ENCODE peak calls at places on chromosomes 11 and 22, in eight cellular contexts. M is transverse colon, P is prostate gland, T is H1, J is suprapubic skin, A is sigmoid colon, D is upper lobe of left lung, E is HepG2. V is an unnamed sample. For H3K36me3, the result is how much of the 10 kb centered on the place peaks cover.

GRCh38 chr11:84249344-84250135 is 963.4 kb upstream of the CCDC90B start:
- DNase-seq in D (no peak), M (no peak), A (no peak), P (no peak), T (no peak), E (no peak), J (no peak), V (no peak)

GRCh38 chr11:134666273-134667174 is 254.5 kb upstream of the B3GAT1 start:
- DNase-seq in A (peak), T (no peak), D (no peak), J (peak), P (no peak), M (no peak), E (no peak), V (peak)

GRCh38 chr11:60182546-60183330 is at the start of gene MS4A6A:
- DNase-seq in M (no peak), J (no peak), E (no peak), T (no peak), A (no peak), D (no peak), P (no peak), V (no peak)

GRCh38 chr11:44711772-44712608 is 14.8 kb upstream of the TSPAN18 start:
- DNase-seq in M (no peak), T (no peak), P (no peak), E (no peak), D (peak), J (no peak), A (no peak), V (no peak)

GRCh38 chr11:63595296-63595695 is 18.9 kb downstream of the PLAAT3 start:
- DNase-seq in J (no peak), E (no peak), M (no peak), A (no peak), D (no peak), T (no peak), P (no peak), V (no peak)

GRCh38 chr11:59418151-59418550 is 8.1 kb downstream of the OR5A2 start:
- DNase-seq in E (no peak), J (no peak), T (no peak), M (no peak), D (no peak), P (no peak), A (no peak), V (no peak)

GRCh38 chr11:72091292-72091691 is 10.6 kb downstream of the LRRC51 start:
- DNase-seq in A (peak), T (peak), P (peak), D (no peak), J (peak), E (peak), M (peak), V (no peak)

GRCh38 chr11:96332236-96332761 is 10.7 kb downstream of the MAML2 start:
- DNase-seq in P (no peak), E (peak), M (no peak), A (no peak), D (no peak), J (no peak), T (no peak), V (no peak)

GRCh38 chr11:81907996-81908395 is 825.7 kb downstream of the FAM181B start:
- DNase-seq in J (no peak), D (no peak), M (no peak), A (no peak), P (no peak), T (no peak), E (no peak), V (no peak)

GRCh38 chr22:32543020-32543357 is 68.4 kb downstream of the FBXO7 start:
- DNase-seq in D (no peak), P (no peak), T (no peak), J (no peak), M (no peak), E (no peak), A (no peak), V (no peak)

GRCh38 chr11:40054631-40055030 is 1404.8 kb downstream of the LRRC4C start:
- DNase-seq in D (no peak), T (no peak), J (no peak), P (no peak), E (no peak), A (no peak), M (no peak), V (no peak)

GRCh38 chr11:20097319-20098221 is 62.7 kb downstream of the DBX1 start:
- DNase-seq in T (no peak), A (no peak), J (no peak), E (no peak), P (no peak), D (no peak), M (no peak), V (no peak)

GRCh38 chr22:45975266-45976161 is 1.4 kb downstream of the WNT7B start:
- DNase-seq in E (no peak), D (peak), J (no peak), M (no peak), A (no peak), P (peak), T (no peak), V (no peak)

GRCh38 chr11:111851636-111852035 is 19.7 kb downstream of the ALG9 start:
- DNase-seq in J (no peak), A (no peak), E (peak), T (no peak), D (no peak), P (no peak), M (no peak), V (no peak)

GRCh38 chr11:33324211-33324985 is 67.2 kb downstream of the HIPK3 start:
- DNase-seq in J (no peak), T (no peak), M (no peak), A (no peak), P (no peak), D (no peak), E (no peak), V (no peak)

GRCh38 chr22:29748248-29748893 is 18.4 kb downstream of the ZMAT5 start:
- DNase-seq in P (no peak), D (peak), J (no peak), E (no peak), M (peak), A (no peak), T (no peak), V (peak)

GRCh38 chr11:124961972-124962609 is 8.1 kb downstream of the CCDC15 start:
- DNase-seq in J (no peak), P (peak), E (peak), A (no peak), D (no peak), T (no peak), M (no peak), V (no peak)

GRCh38 chr11:69744435-69744834 is 30.7 kb downstream of the FGF4 start:
- DNase-seq in E (peak), P (no peak), T (peak), A (no peak), J (no peak), D (no peak), M (no peak), V (no peak)

DNA sequence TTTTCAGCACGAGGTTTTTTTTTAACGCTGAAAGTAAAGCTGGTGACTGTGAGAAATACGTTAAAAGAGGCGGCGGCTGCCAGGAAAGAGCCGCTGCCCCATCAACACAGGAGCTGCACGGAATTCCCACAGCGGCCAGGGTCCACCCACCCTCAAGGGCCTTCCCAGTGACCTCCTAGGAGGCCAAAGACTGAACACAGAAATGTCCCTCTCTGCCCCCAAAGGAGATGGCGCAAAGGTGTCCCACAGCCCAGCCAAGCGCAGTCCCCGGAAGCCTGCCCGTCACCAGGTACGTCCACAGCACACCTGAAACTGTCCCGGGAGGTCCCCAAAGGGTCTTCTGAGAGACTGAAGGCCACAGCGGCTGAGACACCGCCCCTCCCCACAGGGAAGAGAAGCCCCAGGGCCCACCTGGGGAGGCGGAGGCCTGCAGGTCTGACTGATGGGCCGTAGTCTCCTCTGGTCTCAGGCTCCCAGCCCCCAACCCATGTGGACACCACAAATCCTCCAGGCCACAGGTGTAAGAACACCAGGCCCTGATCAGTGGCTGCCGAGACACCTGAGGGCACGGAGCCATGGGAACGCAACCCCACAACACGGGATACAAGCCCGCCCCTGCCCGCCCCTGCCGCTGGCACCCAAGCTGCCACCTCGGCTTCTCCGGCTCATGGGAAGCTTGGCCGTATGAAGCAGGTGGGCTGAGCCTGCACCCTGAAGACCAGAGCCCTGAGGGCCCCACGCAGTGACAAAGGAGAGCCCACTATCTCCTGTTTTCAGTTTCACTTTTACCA is 46.5 kb downstream of the BRD1 start:
- DNase-seq in A (no peak), E (no peak), M (no peak), D (peak), T (no peak), P (no peak), J (no peak), V (no peak)
- H3K36me3 ChIP-seq in A (under half), E (under half), M (under half), D (under half), T (under half), P (under half), J (half or more), V (under half)

GRCh38 chr11:76337918-76338317 is 43.0 kb downstream of the THAP12 start:
- DNase-seq in P (no peak), A (no peak), E (no peak), T (no peak), M (no peak), D (no peak), J (no peak), V (no peak)

GRCh38 chr11:76337469-76337868 is 43.5 kb downstream of the THAP12 start:
- DNase-seq in E (no peak), P (no peak), M (no peak), T (no peak), A (no peak), D (no peak), J (no peak), V (no peak)

GRCh38 chr11:76336597-76336996 is 44.3 kb downstream of the THAP12 start:
- DNase-seq in A (no peak), E (no peak), M (no peak), J (no peak), T (no peak), D (no peak), P (no peak), V (peak)

GRCh38 chr11:76335827-76336226 is 45.1 kb downstream of the THAP12 start:
- DNase-seq in A (no peak), T (no peak), E (no peak), M (no peak), P (no peak), D (no peak), J (no peak), V (peak)

DNA sequence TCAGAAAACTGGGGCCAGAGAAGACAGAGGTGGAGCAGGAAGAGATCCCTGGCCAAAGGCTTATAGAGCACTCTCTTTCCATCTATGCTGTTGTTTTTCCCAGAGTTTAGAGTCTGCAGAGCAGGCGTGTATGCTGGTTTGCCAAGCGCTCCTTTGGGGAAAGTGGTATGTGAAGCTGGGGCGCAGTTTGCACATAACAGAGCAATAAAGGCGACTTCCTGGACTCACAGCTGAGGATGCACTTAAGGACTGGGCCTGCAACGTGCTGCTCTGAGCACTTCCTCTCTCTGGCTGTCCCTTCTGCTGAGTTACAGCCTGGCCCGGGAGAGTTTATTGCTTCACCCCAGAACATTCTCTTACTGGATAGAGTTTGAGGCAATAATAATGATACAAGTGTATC is 41.7 kb downstream of the THAP12 start:
- DNase-seq in T (no peak), J (peak), A (peak), E (no peak), D (no peak), P (no peak), M (peak), V (no peak)
- TF ChIP-seq POLR2AphosphoS5 in T (no peak), J (no peak), A (peak), E (no peak), D (no peak), P (no peak), M (peak), V (no peak)

GRCh38 chr22:49369726-49370717 is 457.7 kb downstream of the BRD1 start:
- DNase-seq in E (no peak), A (no peak), M (no peak), D (no peak), P (no peak), T (no peak), J (peak), V (peak)

GRCh38 chr22:49367016-49367697 is 460.5 kb downstream of the BRD1 start:
- DNase-seq in E (no peak), T (no peak), P (no peak), M (no peak), J (no peak), A (peak), D (no peak), V (no peak)

GRCh38 chr22:49368221-49368975 is 459.3 kb downstream of the BRD1 start:
- DNase-seq in D (peak), E (no peak), T (no peak), P (no peak), A (peak), J (no peak), M (no peak), V (peak)

GRCh38 chr22:49370841-49371301 is 456.8 kb downstream of the BRD1 start:
- DNase-seq in J (peak), M (no peak), T (no peak), E (no peak), P (no peak), A (no peak), D (no peak), V (peak)

DNA sequence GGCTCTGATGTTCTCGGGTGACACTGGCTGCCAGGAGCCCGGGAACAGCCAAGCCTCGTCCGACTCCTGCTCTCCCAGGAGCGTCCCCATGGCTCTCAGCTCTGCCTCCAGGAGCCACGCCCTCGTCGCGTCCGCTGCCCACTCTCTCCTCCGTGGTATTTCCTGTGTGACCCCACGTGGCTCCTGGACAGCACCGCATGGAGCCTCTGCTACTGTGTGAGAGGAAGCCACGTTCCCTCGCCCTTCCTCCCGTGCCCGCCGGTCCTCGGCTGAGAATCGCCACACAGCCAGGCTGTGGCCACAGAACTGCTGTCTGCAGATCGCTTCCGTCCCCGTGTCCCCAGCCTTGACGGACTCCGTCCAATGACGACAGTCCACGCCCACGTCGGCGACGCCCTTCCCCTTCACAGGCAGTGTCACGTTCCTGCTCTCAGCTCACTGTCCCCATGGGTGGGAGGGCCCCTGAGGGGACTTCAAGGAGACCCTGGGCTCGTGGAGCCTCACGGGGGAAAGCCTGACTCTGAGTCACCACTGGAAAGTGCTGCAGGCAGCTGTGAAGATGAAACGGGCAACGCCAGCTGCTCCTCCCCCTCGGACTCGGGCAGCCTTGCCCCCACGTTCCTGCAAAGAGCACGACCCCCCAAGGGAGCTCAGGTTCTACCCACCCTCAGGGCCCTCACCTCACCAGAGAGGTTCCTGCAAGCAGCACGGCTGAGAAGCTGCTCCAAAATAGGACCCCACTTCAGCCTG is 458.5 kb downstream of the BRD1 start:
- DNase-seq in P (no peak), D (no peak), J (peak), E (no peak), M (no peak), T (no peak), A (peak), V (peak)
- TF ChIP-seq POLR2A in P (no peak), D (no peak), J (no peak), E (no peak), M (no peak), T (no peak), A (no peak), V (no peak)

GRCh38 chr11:3357302-3357701 is 21.6 kb downstream of the ZNF195 start:
- DNase-seq in A (no peak), E (no peak), D (no peak), M (no peak), T (no peak), J (no peak), P (no peak), V (no peak)
- H3K36me3 ChIP-seq in A (under half), E (under half), D (under half), M (under half), T (half or more), J (under half), P (under half), V (under half)

GRCh38 chr11:61814242-61814957 is 2.4 kb downstream of the FADS1 start:
- DNase-seq in E (peak), P (no peak), D (no peak), J (no peak), T (no peak), M (peak), A (no peak), V (no peak)

GRCh38 chr11:61812736-61813411 is 3.9 kb downstream of the FADS1 start:
- DNase-seq in M (no peak), T (no peak), P (no peak), D (no peak), E (no peak), A (no peak), J (no peak), V (no peak)

GRCh38 chr11:61816736-61817455 is at the start of gene FADS1:
- DNase-seq in A (peak), M (peak), P (peak), J (peak), D (peak), E (peak), T (peak), V (no peak)

GRCh38 chr11:61815790-61816735 is 740 bp downstream of the FADS1 start:
- DNase-seq in P (peak), E (peak), J (no peak), M (peak), D (peak), A (peak), T (no peak), V (no peak)

DNA sequence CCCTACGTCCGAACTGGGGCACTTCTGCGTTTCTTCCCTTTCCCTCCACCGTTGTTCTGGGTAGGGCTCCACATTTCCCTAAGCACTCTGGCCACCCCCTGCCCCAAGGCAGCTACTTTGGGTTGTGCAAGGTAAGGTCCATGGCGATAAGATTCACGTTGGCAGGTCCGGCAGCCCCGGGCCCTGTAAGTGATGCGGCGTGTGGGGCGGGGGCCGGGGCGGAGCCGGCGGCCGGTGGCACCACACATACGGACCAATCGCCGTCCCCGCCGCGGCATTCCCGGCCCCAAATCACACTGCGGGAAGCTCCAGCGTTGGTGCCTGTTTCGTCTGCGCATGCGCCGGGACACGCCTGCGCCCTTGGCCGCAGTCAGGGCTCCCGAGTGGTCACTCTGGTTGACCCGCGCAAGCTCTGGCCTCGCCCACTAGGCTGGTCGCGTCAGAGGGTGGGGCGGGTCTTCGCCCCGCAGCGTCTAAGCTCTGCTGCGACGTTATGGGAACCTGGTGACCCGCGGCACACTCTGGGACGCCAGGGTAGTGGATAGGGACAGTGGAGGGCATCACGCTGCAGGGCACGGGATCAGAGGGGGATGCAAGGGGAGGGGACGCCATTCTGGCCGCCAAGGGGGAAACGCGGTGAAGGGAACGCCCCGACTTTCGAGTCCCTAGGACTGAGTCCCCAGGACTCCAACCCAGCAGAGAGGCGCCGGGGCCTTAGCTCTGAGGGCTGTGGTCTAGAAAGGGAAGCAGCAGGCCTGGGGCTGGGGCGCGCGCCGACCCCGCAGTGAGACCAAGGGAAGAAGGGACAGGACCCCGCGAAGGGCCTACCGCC is 1.6 kb downstream of the FADS1 start:
- DNase-seq in M (peak), E (peak), D (peak), P (peak), T (peak), A (peak), J (peak), V (peak)
- TF ChIP-seq POLR2AphosphoS5 in M (peak), E (peak), D (peak), P (peak), T (peak), A (peak), J (no peak), V (peak)

DNA sequence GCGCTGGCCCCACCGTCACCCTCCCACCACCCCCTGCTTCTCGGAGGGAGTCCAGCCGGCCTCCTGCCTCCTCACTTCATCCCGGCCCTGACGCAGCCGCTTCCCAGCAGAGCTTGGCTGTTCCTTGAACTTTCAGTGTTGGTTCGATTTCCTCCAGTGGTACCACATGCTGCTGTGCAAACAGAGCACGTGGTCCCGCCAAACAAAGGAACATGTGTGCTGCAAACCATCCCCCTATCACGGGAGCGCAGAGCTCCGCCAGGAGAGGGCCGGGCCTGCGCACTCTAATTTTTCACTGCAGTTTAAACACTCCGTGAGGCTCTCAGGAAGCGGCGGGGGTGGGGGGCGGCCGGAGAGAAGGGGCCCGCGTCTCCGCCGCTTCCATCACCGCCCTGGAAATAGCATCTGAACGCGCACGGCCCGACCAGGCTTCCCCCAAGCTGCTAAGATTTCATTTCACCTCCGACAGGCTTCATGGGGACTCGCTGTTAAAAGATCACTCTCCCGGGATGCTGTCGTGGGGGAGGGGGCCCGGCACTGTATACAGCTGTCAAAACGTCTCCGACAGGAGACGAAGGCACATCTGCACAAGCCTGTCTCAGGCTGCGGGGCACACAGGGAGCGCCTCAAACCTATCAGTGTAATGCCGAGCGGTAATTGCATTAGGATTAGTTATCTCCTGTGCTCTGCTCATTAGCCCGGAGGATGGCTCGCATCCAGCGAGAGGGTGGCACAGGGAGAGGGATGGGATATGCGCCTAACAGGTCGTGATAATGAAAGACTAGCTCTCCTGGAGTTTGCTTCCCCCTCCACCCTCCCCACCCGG is 269.9 kb upstream of the SORL1-AS1 start:
- DNase-seq in P (peak), J (peak), M (peak), D (peak), T (peak), A (peak), E (peak), V (no peak)
- TF ChIP-seq POLR2A in P (no peak), J (no peak), M (peak), D (no peak), T (no peak), A (peak), E (no peak), V (peak)

GRCh38 chr22:24101966-24102365 is 79.3 kb upstream of the SUSD2 start:
- DNase-seq in D (no peak), P (no peak), A (no peak), J (peak), M (no peak), T (no peak), E (no peak), V (no peak)
- H3K36me3 ChIP-seq in D (under half), P (under half), A (under half), J (half or more), M (under half), T (under half), E (under half), V (under half)

V was measured in vagina.